ENCODE peak calls at places on chromosomes 2 and 18, in ten cellular contexts. One of them, this sample, is unnamed.

GRCh38 chr2:201151127-201152074 is 31.5 kb upstream of the CASP10 start:
- DNase-seq in CD4-positive, alpha-beta T cell: no peak
- DNase-seq in heart right ventricle: no peak
- DNase-seq in CD8-positive, alpha-beta T cell: no peak
- DNase-seq in coronary artery: no peak
- DNase-seq in left ventricle myocardium inferior: no peak
- DNase-seq in AG04450: peak; percentile 39
- DNase-seq in K562: no peak
- DNase-seq in lower lobe of right lung: no peak
- DNase-seq in RWPE1: peak; percentile 77
- DNase-seq in this sample: no peak

GRCh38 chr2:149271575-149271974 is 58.8 kb upstream of the LYPD6 start:
- DNase-seq in coronary artery: no peak
- DNase-seq in AG04450: no peak
- DNase-seq in K562: no peak
- DNase-seq in left ventricle myocardium inferior: no peak
- DNase-seq in lower lobe of right lung: no peak
- DNase-seq in RWPE1: no peak
- DNase-seq in CD8-positive, alpha-beta T cell: no peak
- DNase-seq in heart right ventricle: no peak
- DNase-seq in CD4-positive, alpha-beta T cell: no peak
- DNase-seq in this sample: no peak

GRCh38 chr18:55079481-55080350 is 120.5 kb upstream of the CCDC68 start:
- DNase-seq in AG04450: no peak
- DNase-seq in CD4-positive, alpha-beta T cell: no peak
- DNase-seq in RWPE1: no peak
- DNase-seq in lower lobe of right lung: no peak
- DNase-seq in heart right ventricle: no peak
- DNase-seq in left ventricle myocardium inferior: no peak
- DNase-seq in CD8-positive, alpha-beta T cell: no peak
- DNase-seq in K562: no peak
- DNase-seq in coronary artery: no peak
- DNase-seq in this sample: no peak

GRCh38 chr2:28893488-28893887 is 979 bp upstream of the WDR43 start:
- DNase-seq in RWPE1: no peak
- DNase-seq in CD8-positive, alpha-beta T cell: no peak
- DNase-seq in heart right ventricle: no peak
- DNase-seq in AG04450: no peak
- DNase-seq in left ventricle myocardium inferior: peak; percentile 19
- DNase-seq in lower lobe of right lung: no peak
- DNase-seq in K562: no peak
- DNase-seq in coronary artery: no peak
- DNase-seq in CD4-positive, alpha-beta T cell: no peak
- DNase-seq in this sample: no peak

GRCh38 chr2:29042581-29043075 is 31.7 kb downstream of the PCARE start:
- DNase-seq in K562: no peak
- DNase-seq in CD8-positive, alpha-beta T cell: no peak
- DNase-seq in heart right ventricle: no peak
- DNase-seq in left ventricle myocardium inferior: no peak
- DNase-seq in lower lobe of right lung: no peak
- DNase-seq in coronary artery: no peak
- DNase-seq in CD4-positive, alpha-beta T cell: no peak
- DNase-seq in RWPE1: no peak
- DNase-seq in AG04450: peak; percentile 46
- DNase-seq in this sample: no peak

GRCh38 chr2:158990397-158991209 is 22.2 kb downstream of the TANC1 start:
- DNase-seq in lower lobe of right lung: no peak
- DNase-seq in K562: no peak
- DNase-seq in RWPE1: peak; percentile 98
- DNase-seq in left ventricle myocardium inferior: no peak
- DNase-seq in CD4-positive, alpha-beta T cell: no peak
- DNase-seq in CD8-positive, alpha-beta T cell: no peak
- DNase-seq in coronary artery: no peak
- DNase-seq in AG04450: peak; percentile 73
- DNase-seq in heart right ventricle: no peak
- DNase-seq in this sample: no peak

GRCh38 chr18:10114727-10115463 is 201.1 kb downstream of the VAPA start:
- DNase-seq in CD8-positive, alpha-beta T cell: no peak
- DNase-seq in K562: no peak
- DNase-seq in lower lobe of right lung: no peak
- DNase-seq in AG04450: no peak
- DNase-seq in CD4-positive, alpha-beta T cell: no peak
- DNase-seq in left ventricle myocardium inferior: no peak
- DNase-seq in coronary artery: no peak
- DNase-seq in heart right ventricle: no peak
- DNase-seq in RWPE1: no peak
- DNase-seq in this sample: peak; percentile 16

GRCh38 chr2:49616800-49617199 is 462.5 kb upstream of the FSHR start:
- DNase-seq in lower lobe of right lung: no peak
- DNase-seq in coronary artery: no peak
- DNase-seq in K562: no peak
- DNase-seq in RWPE1: no peak
- DNase-seq in left ventricle myocardium inferior: no peak
- DNase-seq in CD4-positive, alpha-beta T cell: no peak
- DNase-seq in CD8-positive, alpha-beta T cell: no peak
- DNase-seq in AG04450: no peak
- DNase-seq in heart right ventricle: no peak
- DNase-seq in this sample: no peak

GRCh38 chr2:102141011-102141914 is 1.3 kb upstream of the IL1R1 start:
- DNase-seq in heart right ventricle: peak; percentile 27
- DNase-seq in left ventricle myocardium inferior: no peak
- DNase-seq in RWPE1: no peak
- DNase-seq in CD4-positive, alpha-beta T cell: no peak
- DNase-seq in K562: no peak
- DNase-seq in lower lobe of right lung: no peak
- DNase-seq in coronary artery: no peak
- DNase-seq in CD8-positive, alpha-beta T cell: no peak
- DNase-seq in AG04450: peak; percentile 92
- DNase-seq in this sample: no peak
- H3K27ac ChIP-seq in heart right ventricle: peak overlapping the region; percentile 95
- H3K27ac ChIP-seq in left ventricle myocardium inferior: peak overlapping the region; percentile 93
- H3K27ac ChIP-seq in RWPE1: no peak overlapping the region
- H3K27ac ChIP-seq in CD4-positive, alpha-beta T cell: no peak overlapping the region
- H3K27ac ChIP-seq in K562: no peak overlapping the region
- H3K27ac ChIP-seq in lower lobe of right lung: peak overlapping the region; percentile 90
- H3K27ac ChIP-seq in coronary artery: peak overlapping the region; percentile 95
- H3K27ac ChIP-seq in CD8-positive, alpha-beta T cell: no peak overlapping the region
- H3K27ac ChIP-seq in AG04450: peak overlapping the region; percentile 88
- H3K27ac ChIP-seq in this sample: peak overlapping the region; percentile 94

GRCh38 chr2:26285931-26286330 is 41.2 kb downstream of the HADHB start:
- DNase-seq in RWPE1: no peak
- DNase-seq in left ventricle myocardium inferior: no peak
- DNase-seq in coronary artery: no peak
- DNase-seq in AG04450: no peak
- DNase-seq in CD8-positive, alpha-beta T cell: no peak
- DNase-seq in CD4-positive, alpha-beta T cell: no peak
- DNase-seq in heart right ventricle: no peak
- DNase-seq in lower lobe of right lung: no peak
- DNase-seq in K562: no peak
- DNase-seq in this sample: no peak

GRCh38 chr2:26284132-26284531 is 39.4 kb downstream of the HADHB start:
- DNase-seq in lower lobe of right lung: no peak
- DNase-seq in CD4-positive, alpha-beta T cell: no peak
- DNase-seq in RWPE1: peak; percentile 86
- DNase-seq in CD8-positive, alpha-beta T cell: no peak
- DNase-seq in left ventricle myocardium inferior: no peak
- DNase-seq in heart right ventricle: no peak
- DNase-seq in coronary artery: no peak
- DNase-seq in AG04450: no peak
- DNase-seq in K562: no peak
- DNase-seq in this sample: no peak

GRCh38 chr2:26279886-26280285 is 35.1 kb downstream of the HADHB start:
- DNase-seq in left ventricle myocardium inferior: no peak
- DNase-seq in RWPE1: no peak
- DNase-seq in heart right ventricle: no peak
- DNase-seq in lower lobe of right lung: no peak
- DNase-seq in K562: no peak
- DNase-seq in CD4-positive, alpha-beta T cell: no peak
- DNase-seq in AG04450: no peak
- DNase-seq in CD8-positive, alpha-beta T cell: no peak
- DNase-seq in coronary artery: no peak
- DNase-seq in this sample: no peak

GRCh38 chr2:26281226-26281625 is 36.5 kb downstream of the HADHB start:
- DNase-seq in CD8-positive, alpha-beta T cell: no peak
- DNase-seq in heart right ventricle: no peak
- DNase-seq in K562: no peak
- DNase-seq in left ventricle myocardium inferior: no peak
- DNase-seq in lower lobe of right lung: no peak
- DNase-seq in CD4-positive, alpha-beta T cell: no peak
- DNase-seq in RWPE1: peak; percentile 48
- DNase-seq in AG04450: no peak
- DNase-seq in coronary artery: no peak
- DNase-seq in this sample: no peak

GRCh38 chr2:26283606-26284005 is 38.9 kb downstream of the HADHB start:
- DNase-seq in CD4-positive, alpha-beta T cell: no peak
- DNase-seq in lower lobe of right lung: no peak
- DNase-seq in RWPE1: no peak
- DNase-seq in AG04450: no peak
- DNase-seq in heart right ventricle: no peak
- DNase-seq in K562: no peak
- DNase-seq in CD8-positive, alpha-beta T cell: no peak
- DNase-seq in left ventricle myocardium inferior: no peak
- DNase-seq in coronary artery: no peak
- DNase-seq in this sample: no peak
- TF ChIP-seq CTCF in CD4-positive, alpha-beta T cell: no peak
- TF ChIP-seq CTCF in lower lobe of right lung: no peak
- TF ChIP-seq CTCF in RWPE1: no peak
- TF ChIP-seq CTCF in AG04450: no peak
- TF ChIP-seq CTCF in heart right ventricle: no peak
- TF ChIP-seq CTCF in K562: no peak
- TF ChIP-seq CTCF in CD8-positive, alpha-beta T cell: no peak
- TF ChIP-seq CTCF in left ventricle myocardium inferior: no peak
- TF ChIP-seq CTCF in coronary artery: no peak
- TF ChIP-seq CTCF in this sample: no peak

DNA sequence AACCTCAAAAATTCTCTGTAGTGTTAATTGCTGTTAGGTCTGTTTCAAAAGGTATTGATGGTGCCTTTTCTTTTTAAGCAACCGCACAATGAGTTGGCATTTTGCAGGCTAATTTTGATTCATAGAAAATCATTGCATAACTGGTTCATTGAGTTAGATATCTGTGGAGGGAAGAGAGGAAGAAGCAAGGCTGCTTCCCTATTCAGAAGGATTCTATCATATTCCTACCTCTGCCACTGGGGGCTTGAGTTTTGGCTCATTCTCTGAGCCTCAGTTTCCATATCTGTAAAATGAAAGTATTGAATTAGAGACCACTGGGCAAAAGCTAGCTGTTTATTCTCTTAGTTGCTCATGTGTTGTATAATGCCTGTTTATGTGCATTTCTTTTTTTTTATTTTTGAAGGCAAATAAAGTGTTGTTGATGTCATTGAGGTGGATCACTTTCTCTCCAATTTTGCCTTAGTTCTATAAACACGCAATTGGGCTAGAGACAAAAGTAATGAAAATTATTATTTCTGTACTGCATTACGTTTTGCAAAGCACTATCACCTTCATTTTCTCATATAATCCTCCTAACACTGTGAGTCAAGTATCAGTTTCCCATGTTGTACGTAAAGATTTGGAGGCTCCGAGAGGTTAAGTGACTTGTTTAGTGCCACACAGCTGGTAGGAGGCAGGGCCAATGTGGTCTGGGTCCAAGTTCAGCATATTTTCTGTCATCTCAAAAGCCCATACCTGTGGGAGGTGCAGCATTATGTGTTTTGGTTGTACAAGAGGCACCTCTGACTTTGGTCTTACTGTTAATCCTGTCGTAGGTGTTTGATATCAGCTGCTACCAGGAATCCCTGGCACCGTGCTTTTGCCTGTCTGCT is 5.9 kb downstream of the TRIB2 start:
- DNase-seq in lower lobe of right lung: no peak
- DNase-seq in K562: no peak
- DNase-seq in CD8-positive, alpha-beta T cell: no peak
- DNase-seq in heart right ventricle: no peak
- DNase-seq in CD4-positive, alpha-beta T cell: no peak
- DNase-seq in AG04450: no peak
- DNase-seq in RWPE1: no peak
- DNase-seq in left ventricle myocardium inferior: no peak
- DNase-seq in coronary artery: no peak
- DNase-seq in this sample: no peak
- H3K27ac ChIP-seq in lower lobe of right lung: peak overlapping the region; percentile 38
- H3K27ac ChIP-seq in K562: no peak overlapping the region
- H3K27ac ChIP-seq in CD8-positive, alpha-beta T cell: no peak overlapping the region
- H3K27ac ChIP-seq in heart right ventricle: peak overlapping the region; percentile 97
- H3K27ac ChIP-seq in CD4-positive, alpha-beta T cell: no peak overlapping the region
- H3K27ac ChIP-seq in AG04450: no peak overlapping the region
- H3K27ac ChIP-seq in RWPE1: no peak overlapping the region
- H3K27ac ChIP-seq in left ventricle myocardium inferior: peak overlapping the region; percentile 99
- H3K27ac ChIP-seq in coronary artery: peak overlapping the region; percentile 58
- H3K27ac ChIP-seq in this sample: no peak overlapping the region

GRCh38 chr2:97713296-97714083 is at the start of gene ZAP70:
- DNase-seq in AG04450: no peak
- DNase-seq in RWPE1: no peak
- DNase-seq in CD4-positive, alpha-beta T cell: peak; percentile 65
- DNase-seq in CD8-positive, alpha-beta T cell: peak; percentile 43
- DNase-seq in heart right ventricle: no peak
- DNase-seq in left ventricle myocardium inferior: peak; percentile 10
- DNase-seq in lower lobe of right lung: no peak
- DNase-seq in K562: no peak
- DNase-seq in coronary artery: no peak
- DNase-seq in this sample: no peak

GRCh38 chr2:97715951-97716694 is 2.7 kb downstream of the ZAP70 start:
- DNase-seq in RWPE1: no peak
- DNase-seq in AG04450: no peak
- DNase-seq in coronary artery: no peak
- DNase-seq in K562: no peak
- DNase-seq in CD8-positive, alpha-beta T cell: no peak
- DNase-seq in lower lobe of right lung: no peak
- DNase-seq in left ventricle myocardium inferior: no peak
- DNase-seq in CD4-positive, alpha-beta T cell: no peak
- DNase-seq in heart right ventricle: no peak
- DNase-seq in this sample: no peak

GRCh38 chr2:97716695-97717617 is 3.6 kb downstream of the ZAP70 start:
- DNase-seq in K562: no peak
- DNase-seq in coronary artery: no peak
- DNase-seq in AG04450: no peak
- DNase-seq in left ventricle myocardium inferior: peak; percentile 5
- DNase-seq in RWPE1: no peak
- DNase-seq in CD8-positive, alpha-beta T cell: no peak
- DNase-seq in heart right ventricle: no peak
- DNase-seq in lower lobe of right lung: no peak
- DNase-seq in CD4-positive, alpha-beta T cell: no peak
- DNase-seq in this sample: no peak

GRCh38 chr2:97714084-97714949 is 941 bp downstream of the ZAP70 start:
- DNase-seq in CD8-positive, alpha-beta T cell: no peak
- DNase-seq in RWPE1: peak; percentile 20
- DNase-seq in lower lobe of right lung: no peak
- DNase-seq in K562: no peak
- DNase-seq in left ventricle myocardium inferior: no peak
- DNase-seq in AG04450: no peak
- DNase-seq in CD4-positive, alpha-beta T cell: no peak
- DNase-seq in heart right ventricle: no peak
- DNase-seq in coronary artery: no peak
- DNase-seq in this sample: no peak

DNA sequence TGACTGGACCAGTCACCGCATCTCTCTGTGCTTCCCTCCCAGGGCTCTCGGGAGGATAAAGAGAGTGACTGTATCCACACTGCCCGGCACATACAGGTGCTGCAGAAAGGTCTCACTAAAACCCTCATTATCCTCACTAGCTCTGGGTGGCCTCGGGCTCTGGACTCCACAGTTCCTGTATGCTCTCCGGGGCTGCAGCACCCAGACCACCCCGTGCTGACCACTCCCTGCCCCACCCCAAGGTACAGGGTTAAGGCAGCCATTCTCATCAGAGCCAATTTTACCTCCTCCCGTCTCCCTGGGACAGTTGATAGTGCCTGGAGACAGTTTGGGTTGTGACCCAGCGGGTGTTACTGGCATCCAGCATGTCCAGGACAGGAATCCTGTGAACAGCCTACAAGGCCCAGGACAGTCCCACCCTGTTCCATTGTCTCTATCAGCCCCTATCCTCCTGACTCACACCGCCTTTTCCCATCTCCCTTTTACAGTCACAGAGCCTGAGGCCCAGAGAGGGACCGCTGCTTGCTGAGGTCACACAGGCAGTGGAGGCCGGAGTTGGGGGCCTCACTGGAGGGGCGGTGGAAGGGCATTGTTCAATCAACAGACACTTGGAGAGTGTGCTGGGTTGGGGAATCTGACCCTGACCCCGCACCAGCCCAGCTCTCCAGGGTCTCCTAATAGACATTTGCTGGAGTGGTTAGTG is 1.7 kb downstream of the ZAP70 start:
- DNase-seq in coronary artery: no peak
- DNase-seq in lower lobe of right lung: no peak
- DNase-seq in RWPE1: no peak
- DNase-seq in CD4-positive, alpha-beta T cell: no peak
- DNase-seq in AG04450: no peak
- DNase-seq in CD8-positive, alpha-beta T cell: no peak
- DNase-seq in left ventricle myocardium inferior: peak; percentile 5
- DNase-seq in heart right ventricle: no peak
- DNase-seq in K562: no peak
- DNase-seq in this sample: no peak
- TF ChIP-seq CTCF in coronary artery: no peak
- TF ChIP-seq CTCF in lower lobe of right lung: no peak
- TF ChIP-seq CTCF in RWPE1: no peak
- TF ChIP-seq CTCF in CD4-positive, alpha-beta T cell: no peak
- TF ChIP-seq CTCF in AG04450: no peak
- TF ChIP-seq CTCF in CD8-positive, alpha-beta T cell: no peak
- TF ChIP-seq CTCF in left ventricle myocardium inferior: no peak
- TF ChIP-seq CTCF in heart right ventricle: no peak
- TF ChIP-seq CTCF in K562: no peak
- TF ChIP-seq CTCF in this sample: no peak

This sample was measured in vagina.